ENCODE peak calls at places on chromosomes 13 and 19, in six cellular contexts. C is AG04450; D is body of pancreas; G is effector memory CD4-positive, alpha-beta T cell; U is kidney; X is heart left ventricle. I is an unnamed sample.

GRCh38 chr19:46902402-46902766 is 41.6 kb downstream of the ARHGAP35 start:
- DNase-seq in D (peak), U (no peak), G (no peak), X (no peak), C (no peak), I (no peak)

GRCh38 chr13:81916471-81916870 is 1575.5 kb upstream of the SPRY2 start:
- DNase-seq in U (no peak), G (no peak), D (no peak), X (no peak), C (no peak), I (no peak)

GRCh38 chr19:17095141-17095919 is 19.8 kb downstream of the MYO9B start:
- DNase-seq in C (no peak), U (no peak), X (peak), D (peak), G (no peak), I (no peak)

GRCh38 chr13:84831666-84832657 is 949.7 kb upstream of the SLITRK1 start:
- DNase-seq in G (no peak), U (peak), X (no peak), D (no peak), C (no peak), I (no peak)

GRCh38 chr13:114112231-114112825 is 20.1 kb downstream of the RASA3 start:
- DNase-seq in C (no peak), X (peak), U (peak), D (no peak), G (no peak), I (no peak)

GRCh38 chr19:21151460-21151859 is 9.6 kb downstream of the ZNF431 start:
- DNase-seq in D (no peak), X (no peak), G (no peak), C (no peak), U (no peak), I (no peak)

GRCh38 chr13:90562388-90562787 is 785.1 kb upstream of the MIR17HG start:
- DNase-seq in D (no peak), G (no peak), U (no peak), X (no peak), C (no peak), I (no peak)

GRCh38 chr13:34810996-34811395 is 131.1 kb upstream of the NBEA start:
- DNase-seq in D (no peak), X (no peak), U (no peak), C (no peak), G (no peak), I (no peak)

GRCh38 chr19:2720777-2721569 is at the start of gene DIRAS1:
- DNase-seq in C (no peak), D (no peak), G (no peak), X (peak), U (peak), I (no peak)

GRCh38 chr19:48466571-48467325 is 2.4 kb upstream of the CYTH2 start:
- DNase-seq in C (peak), U (no peak), G (no peak), D (no peak), X (no peak), I (no peak)

GRCh38 chr19:55384576-55385235 is 614 bp upstream of the TMEM238 start:
- DNase-seq in G (no peak), U (peak), C (no peak), X (no peak), D (peak), I (no peak)

GRCh38 chr13:40993987-40994386 is 25.1 kb downstream of the ELF1 start:
- DNase-seq in X (no peak), G (no peak), U (no peak), C (no peak), D (peak), I (no peak)

GRCh38 chr19:3480383-3481091 is at the start of gene SMIM24:
- DNase-seq in U (peak), C (no peak), X (no peak), G (no peak), D (no peak), I (no peak)

GRCh38 chr13:93535256-93535655 is 308.6 kb downstream of the GPC6 start:
- DNase-seq in G (no peak), U (no peak), X (no peak), D (no peak), C (no peak), I (no peak)

GRCh38 chr13:85772379-85772778 is 26.8 kb downstream of the SLITRK6 start:
- DNase-seq in G (no peak), D (no peak), C (no peak), X (no peak), U (no peak), I (no peak)

GRCh38 chr19:46585539-46585938 is 15.6 kb upstream of the CALM3 start:
- DNase-seq in U (no peak), D (no peak), X (no peak), C (no peak), G (no peak), I (no peak)

GRCh38 chr19:17137417-17137816 is 61.8 kb downstream of the MYO9B start:
- DNase-seq in D (no peak), X (peak), G (no peak), U (no peak), C (no peak), I (no peak)

GRCh38 chr13:37118002-37118401 is 12.5 kb upstream of the CSNK1A1L start:
- DNase-seq in C (no peak), X (peak), G (no peak), U (no peak), D (peak), I (no peak)

GRCh38 chr19:41922220-41922576 is 6.1 kb downstream of the ERFL start:
- DNase-seq in C (no peak), U (no peak), G (no peak), D (no peak), X (no peak), I (no peak)
- H3K27ac ChIP-seq in C (no peak), U (no peak), G (no peak), D (no peak), X (no peak), I (no peak)

GRCh38 chr13:28531956-28532225 is 37.0 kb upstream of the FLT1 start:
- DNase-seq in U (no peak), C (no peak), G (no peak), X (no peak), D (no peak), I (no peak)
- H3K4me3 ChIP-seq in U (peak), C (peak), G (no peak), X (peak), D (no peak), I (peak)

DNA sequence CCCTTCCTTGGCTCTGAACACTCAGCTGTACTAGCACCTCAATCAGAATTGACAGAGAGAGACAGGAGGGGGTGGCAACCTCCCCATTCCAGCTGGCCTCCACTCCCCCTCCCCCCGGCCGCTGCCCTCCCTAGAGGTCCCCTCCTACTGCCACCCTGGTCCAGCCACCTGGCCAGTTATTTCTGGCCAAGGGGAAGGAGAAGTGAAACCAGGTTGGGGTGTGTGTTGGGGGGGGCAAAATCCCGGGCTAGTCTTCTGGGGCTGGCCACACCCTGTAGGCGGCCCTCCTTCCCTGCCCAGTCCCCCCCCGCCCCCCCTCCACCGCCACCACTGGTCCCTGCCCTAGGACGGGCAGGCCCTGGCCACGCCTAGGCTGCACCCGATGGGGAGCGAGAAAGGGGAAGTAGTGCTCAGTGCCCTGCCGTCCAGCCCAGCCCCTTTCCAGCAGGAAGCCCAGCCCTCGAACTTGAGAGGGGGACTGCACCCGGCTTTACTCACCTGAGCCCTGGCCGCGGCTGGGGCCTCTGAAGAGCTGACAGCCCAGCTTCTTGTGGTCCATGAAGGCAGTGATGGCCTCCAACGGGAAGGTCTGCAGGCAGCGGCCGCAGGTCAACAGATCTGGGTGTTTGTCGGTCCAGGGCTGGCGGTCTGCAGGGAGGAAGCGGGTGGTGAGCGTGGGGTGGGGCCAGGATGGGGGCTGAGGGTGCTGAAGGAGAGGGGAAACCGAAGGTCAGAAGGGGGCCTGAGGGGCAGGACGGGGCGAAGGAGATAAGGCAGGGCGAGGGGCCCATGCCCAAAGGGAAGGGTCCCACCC is 856 bp downstream of the ZNF296 start:
- DNase-seq in U (peak), G (no peak), C (no peak), D (peak), X (peak), I (no peak)
- H3K27ac ChIP-seq in U (peak), G (peak), C (no peak), D (peak), X (peak), I (no peak)

GRCh38 chr13:20831933-20832332 is 58.2 kb upstream of the EEF1AKMT1 start:
- DNase-seq in U (no peak), X (no peak), G (no peak), D (no peak), C (no peak), I (no peak)

GRCh38 chr13:20833900-20834679 is 60.3 kb upstream of the EEF1AKMT1 start:
- DNase-seq in C (no peak), X (no peak), U (no peak), D (no peak), G (no peak), I (no peak)

GRCh38 chr13:20832861-20833260 is 59.1 kb upstream of the EEF1AKMT1 start:
- DNase-seq in G (no peak), C (no peak), U (no peak), D (no peak), X (no peak), I (no peak)

GRCh38 chr13:20828540-20829364 is 55.0 kb upstream of the EEF1AKMT1 start:
- DNase-seq in U (no peak), D (peak), C (no peak), G (no peak), X (no peak), I (peak)

DNA sequence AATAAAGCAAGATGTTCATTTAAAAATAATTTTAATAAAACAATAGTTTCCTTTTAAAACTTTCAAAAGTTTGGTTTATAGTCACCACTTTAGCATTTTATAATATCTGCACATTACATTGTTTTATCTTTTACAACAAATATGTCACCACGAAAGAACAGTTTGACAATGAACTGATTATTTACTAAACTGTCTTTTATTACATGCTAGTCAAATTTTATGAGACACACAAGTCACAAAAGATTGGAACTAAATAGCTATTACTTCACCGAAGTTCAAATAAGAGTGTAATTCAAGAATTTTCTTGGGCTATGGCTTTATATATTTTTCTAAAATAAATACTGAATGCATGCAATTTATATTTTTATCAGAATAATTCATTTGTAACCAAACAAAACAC is 57.5 kb upstream of the EEF1AKMT1 start:
- DNase-seq in U (no peak), X (no peak), C (no peak), D (no peak), G (no peak), I (no peak)
- H3K4me3 ChIP-seq in U (no peak), X (peak), C (no peak), D (no peak), G (no peak), I (no peak)

GRCh38 chr19:40642062-40642706 is 41.0 kb downstream of the LTBP4 start:
- DNase-seq in G (no peak), D (no peak), X (no peak), C (no peak), U (peak), I (no peak)

GRCh38 chr19:40638327-40638726 is 37.2 kb downstream of the LTBP4 start:
- DNase-seq in U (peak), D (no peak), C (no peak), G (no peak), X (no peak), I (no peak)

GRCh38 chr19:40640744-40641143 is 39.6 kb downstream of the LTBP4 start:
- DNase-seq in G (no peak), X (peak), U (peak), D (peak), C (no peak), I (no peak)

GRCh38 chr19:40641306-40641705 is 40.1 kb downstream of the LTBP4 start:
- DNase-seq in U (peak), D (no peak), C (no peak), G (no peak), X (peak), I (no peak)

DNA sequence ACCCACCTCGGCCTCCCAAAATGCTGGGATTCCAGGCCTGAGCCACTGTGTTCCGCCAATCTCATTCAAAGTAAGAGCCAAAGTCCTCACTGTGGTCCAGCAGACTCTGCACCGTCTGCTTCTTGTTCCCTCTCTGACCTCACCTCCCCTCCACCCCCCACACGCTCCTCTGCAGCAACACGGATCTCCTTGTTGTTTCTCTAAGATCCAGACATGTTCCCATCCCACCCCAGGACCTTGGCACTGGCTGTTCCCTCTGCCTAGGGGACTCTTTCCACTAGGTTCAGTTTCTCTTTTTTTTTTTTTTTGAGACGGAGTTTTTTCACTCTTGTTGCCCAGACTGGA is 38.4 kb downstream of the LTBP4 start:
- DNase-seq in X (peak), G (no peak), D (no peak), C (no peak), U (peak), I (no peak)
- H3K27ac ChIP-seq in X (no peak), G (no peak), D (no peak), C (no peak), U (no peak), I (no peak)

GRCh38 chr19:6800991-6801396 is 28.5 kb downstream of the VAV1 start:
- DNase-seq in D (no peak), C (no peak), G (peak), X (no peak), U (no peak), I (no peak)
- H3K4me3 ChIP-seq in D (no peak), C (no peak), G (peak), X (no peak), U (peak), I (no peak)

GRCh38 chr13:106262886-106263285 is 272.6 kb downstream of the EFNB2 start:
- DNase-seq in G (no peak), X (no peak), U (no peak), D (no peak), C (no peak), I (no peak)

GRCh38 chr13:106263801-106264200 is 271.7 kb downstream of the EFNB2 start:
- DNase-seq in U (no peak), G (no peak), D (no peak), X (no peak), C (no peak), I (no peak)

GRCh38 chr13:106259928-106260327 is 275.5 kb downstream of the EFNB2 start:
- DNase-seq in U (no peak), D (no peak), X (no peak), C (no peak), G (no peak), I (no peak)

GRCh38 chr13:106260352-106260751 is 275.1 kb downstream of the EFNB2 start:
- DNase-seq in X (no peak), U (peak), C (no peak), D (no peak), G (no peak), I (no peak)

GRCh38 chr13:106261450-106261849 is 274.0 kb downstream of the EFNB2 start:
- DNase-seq in C (no peak), D (no peak), G (no peak), U (no peak), X (no peak), I (no peak)
- H3K27ac ChIP-seq in C (no peak), D (no peak), G (no peak), U (no peak), X (no peak), I (no peak)

GRCh38 chr13:95553271-95553588 is 710 bp downstream of the CLDN10 start:
- DNase-seq in C (no peak), X (no peak), D (no peak), U (no peak), G (no peak), I (no peak)
- H3K4me3 ChIP-seq in C (no peak), X (no peak), D (peak), U (peak), G (no peak), I (no peak)

DNA sequence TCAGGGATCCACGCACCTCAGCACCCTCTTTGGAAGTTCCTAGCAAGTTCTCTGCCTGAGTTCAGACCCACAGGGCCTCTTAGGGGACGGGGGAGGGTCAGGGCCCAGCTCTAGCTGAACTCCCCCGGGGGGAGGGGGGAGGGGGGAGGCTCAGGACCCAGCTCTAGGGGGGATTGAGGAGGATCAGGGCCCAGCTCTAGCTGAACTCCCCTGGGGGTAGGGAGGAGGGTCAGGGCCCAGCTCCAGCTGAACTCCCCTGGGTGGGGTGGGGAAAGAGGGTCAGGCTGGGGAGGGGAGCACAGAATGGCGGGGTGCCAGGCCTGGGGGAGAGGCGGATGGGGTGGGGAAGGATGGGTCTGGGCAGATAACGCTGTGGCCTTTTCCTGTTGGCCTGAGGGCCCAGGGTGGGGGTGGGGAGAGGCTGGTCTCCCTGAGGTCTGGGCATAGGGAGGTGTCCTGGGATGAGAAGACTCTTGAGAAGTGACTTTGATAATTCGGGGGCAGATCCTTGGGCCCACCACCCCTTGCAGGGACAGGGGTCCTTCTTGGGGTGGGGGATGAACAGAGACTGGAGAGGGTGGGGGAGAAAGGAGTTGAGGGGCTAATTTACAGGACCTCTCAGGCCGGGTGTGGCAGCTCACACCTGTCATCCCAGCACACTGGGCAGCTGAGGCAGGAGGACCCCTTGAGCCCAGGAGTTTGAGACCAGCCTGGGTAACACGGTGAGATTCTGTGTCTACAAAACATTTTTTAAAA is 5.5 kb upstream of the PTBP1 start:
- DNase-seq in X (no peak), G (no peak), C (no peak), U (peak), D (no peak), I (no peak)
- H3K27ac ChIP-seq in X (peak), G (no peak), C (no peak), U (peak), D (peak), I (peak)